ENCODE peak calls at places on chromosomes 7 and 10, in ten cellular contexts. M, C, K, B, A, I, X, D, T and E are unnamed samples.

GRCh38 chr7:88218836-88219605 is 817 bp downstream of the SRI start:
- DNase-seq in D (no peak), B (peak; percentile 12), M (peak; percentile 30), K (peak; percentile 69), T (peak; percentile 59), I (peak; percentile 69), X (peak; percentile 73), A (peak; percentile 60), C (peak; percentile 14), E (no peak)

GRCh38 chr10:104642311-104643022 is 1.4 kb downstream of the SORCS3 start:
- DNase-seq in T (peak; percentile 17), M (no peak), B (no peak), A (no peak), I (no peak), C (no peak), K (peak; percentile 67), X (peak; percentile 49), D (no peak), E (no peak)

GRCh38 chr10:104351067-104351681 is 2.5 kb upstream of the CFAP58 start:
- DNase-seq in T (peak; percentile 89), K (peak; percentile 93), C (no peak), A (no peak), M (peak; percentile 78), I (peak; percentile 57), D (no peak), B (no peak), X (peak; percentile 77), E (no peak)

GRCh38 chr7:156793334-156793733 is 99.6 kb downstream of the LMBR1 start:
- DNase-seq in B (no peak), D (no peak), X (no peak), M (no peak), K (peak; percentile 6), C (no peak), T (no peak), I (no peak), A (no peak), E (no peak)

GRCh38 chr7:131670401-131670800 is 114.0 kb upstream of the PODXL start:
- DNase-seq in M (no peak), K (no peak), D (no peak), A (no peak), B (no peak), I (no peak), T (no peak), C (no peak), X (no peak), E (no peak)

GRCh38 chr7:158846304-158846703 is 10.1 kb upstream of the DYNC2I1 start:
- DNase-seq in X (no peak), K (no peak), M (no peak), A (no peak), D (no peak), T (no peak), B (no peak), I (no peak), C (no peak), E (no peak)

GRCh38 chr10:62422068-62422590 is 48.0 kb downstream of the ZNF365 start:
- DNase-seq in I (peak; percentile 30), C (no peak), A (no peak), K (peak; percentile 93), X (peak; percentile 89), T (peak; percentile 91), M (peak; percentile 96), B (peak; percentile 19), D (no peak), E (no peak)

GRCh38 chr7:49099587-49100326 is 175.4 kb downstream of the CDC14C start:
- DNase-seq in B (no peak), K (no peak), T (no peak), M (no peak), D (no peak), C (no peak), A (no peak), I (no peak), X (no peak), E (no peak)

GRCh38 chr7:50333266-50333665 is 28.8 kb downstream of the IKZF1 start:
- DNase-seq in X (no peak), M (no peak), K (no peak), T (no peak), D (no peak), B (no peak), C (no peak), A (no peak), I (no peak), E (no peak)

GRCh38 chr7:22142593-22142992 is 196.9 kb upstream of the CDCA7L start:
- DNase-seq in X (no peak), C (no peak), A (no peak), K (no peak), B (no peak), M (no peak), I (no peak), T (no peak), D (no peak), E (no peak)

GRCh38 chr7:46515844-46516590 is 594.9 kb upstream of the IGFBP3 start:
- DNase-seq in X (no peak), B (no peak), A (no peak), D (no peak), C (no peak), K (no peak), I (no peak), T (no peak), M (no peak), E (no peak)

GRCh38 chr10:62792261-62792660 is 12.3 kb upstream of the ADO start:
- DNase-seq in D (no peak), A (no peak), M (no peak), K (no peak), I (no peak), C (no peak), X (no peak), T (no peak), B (no peak), E (no peak)

GRCh38 chr10:93152136-93152535 is 78.4 kb downstream of the CYP26A1 start:
- DNase-seq in K (peak; percentile 86), M (peak; percentile 79), X (peak; percentile 75), I (peak; percentile 36), D (no peak), A (no peak), T (peak; percentile 73), B (peak; percentile 56), C (no peak), E (no peak)

GRCh38 chr7:135333196-135333595 is 99.6 kb downstream of the STRA8 start:
- DNase-seq in I (no peak), K (peak; percentile 51), A (no peak), C (no peak), D (no peak), B (no peak), T (peak; percentile 57), M (no peak), X (no peak), E (no peak)

GRCh38 chr7:56074371-56074791 is 10.3 kb downstream of the SUMF2 start:
- DNase-seq in X (peak; percentile 90), C (peak; percentile 50), T (peak; percentile 78), K (peak; percentile 88), B (peak; percentile 85), I (peak; percentile 71), A (peak; percentile 97), D (no peak), M (peak; percentile 79), E (peak; percentile 84)

GRCh38 chr10:8378198-8378983 is 323.9 kb downstream of the GATA3 start:
- DNase-seq in D (no peak), K (no peak), I (no peak), A (no peak), X (no peak), T (no peak), M (no peak), C (no peak), B (no peak), E (no peak)

GRCh38 chr7:2118056-2118455 is 114.7 kb downstream of the MAD1L1 start:
- DNase-seq in C (no peak), D (no peak), B (no peak), I (no peak), X (no peak), K (no peak), M (no peak), A (no peak), T (no peak), E (no peak)

GRCh38 chr10:42990016-42990720 is 86.7 kb upstream of the RET start:
- DNase-seq in T (no peak), M (no peak), B (no peak), I (no peak), C (no peak), A (no peak), K (no peak), X (no peak), D (no peak), E (no peak)

GRCh38 chr7:128920913-128921582 is 10.5 kb upstream of the KCP start:
- DNase-seq in B (no peak), I (no peak), M (no peak), T (no peak), K (no peak), X (no peak), D (no peak), A (peak; percentile 24), C (no peak), E (no peak)

GRCh38 chr7:143492043-143492471 is 14.4 kb downstream of the TAS2R41 start:
- DNase-seq in M (peak; percentile 89), X (peak; percentile 86), A (no peak), C (no peak), B (no peak), T (peak; percentile 88), K (peak; percentile 91), I (peak; percentile 65), D (no peak), E (no peak)